ENCODE peak calls at places on chromosome 7, in six cellular contexts. Q is tibial nerve, X is transverse colon, G is stomach, W is HepG2, M is GM12878. Y is an unnamed sample.

GRCh38 chr7:158685727-158686126 is 18.9 kb downstream of the NCAPG2 start:
- DNase-seq in Q (no peak), X (no peak), G (no peak), W (no peak), M (no peak), Y (no peak)

GRCh38 chr7:45171946-45172345 is 14.4 kb downstream of the RAMP3 start:
- DNase-seq in Q (no peak), X (no peak), G (no peak), W (no peak), M (no peak), Y (peak; percentile 8)

GRCh38 chr7:40882071-40882658 is 747.4 kb downstream of the SUGCT start:
- DNase-seq in Q (no peak), X (no peak), G (no peak), W (no peak), M (no peak), Y (no peak)

GRCh38 chr7:116628971-116629586 is 42.9 kb upstream of the MET start:
- DNase-seq in Q (peak; percentile 20), X (peak; percentile 42), G (peak; percentile 67), W (no peak), M (no peak), Y (no peak)

GRCh38 chr7:40986351-40986873 is 716.5 kb downstream of the INHBA start:
- DNase-seq in Q (no peak), X (no peak), G (no peak), W (no peak), M (no peak), Y (no peak)

GRCh38 chr7:69173341-69173740 is 424.9 kb upstream of the AUTS2 start:
- DNase-seq in Q (no peak), X (no peak), G (no peak), W (no peak), M (no peak), Y (no peak)

GRCh38 chr7:77265666-77266065 is 66.0 kb upstream of the FGL2 start:
- DNase-seq in Q (no peak), X (no peak), G (no peak), W (no peak), M (no peak), Y (no peak)

GRCh38 chr7:20220293-20220755 is 3.1 kb upstream of the MACC1 start:
- DNase-seq in Q (no peak), X (no peak), G (no peak), W (no peak), M (no peak), Y (no peak)

GRCh38 chr7:16529697-16530096 is 3.1 kb downstream of the LRRC72 start:
- DNase-seq in Q (no peak), X (no peak), G (no peak), W (no peak), M (no peak), Y (no peak)

GRCh38 chr7:3259711-3260424 is 41.2 kb upstream of the SDK1 start:
- DNase-seq in Q (no peak), X (no peak), G (no peak), W (no peak), M (no peak), Y (no peak)

GRCh38 chr7:54831046-54831643 is 72.1 kb upstream of the SEC61G start:
- DNase-seq in Q (no peak), X (no peak), G (no peak), W (no peak), M (no peak), Y (no peak)

GRCh38 chr7:2912684-2913439 is 68.8 kb upstream of the GNA12 start:
- DNase-seq in Q (no peak), X (no peak), G (no peak), W (no peak), M (no peak), Y (no peak)

GRCh38 chr7:7201583-7202374 is 19.4 kb downstream of the C1GALT1 start:
- DNase-seq in Q (no peak), X (peak; percentile 63), G (peak; percentile 70), W (no peak), M (peak; percentile 48), Y (no peak)

GRCh38 chr7:64879097-64879730 is 23.9 kb upstream of the ZNF273 start:
- DNase-seq in Q (peak; percentile 2), X (no peak), G (peak; percentile 15), W (no peak), M (no peak), Y (peak; percentile 54)

GRCh38 chr7:159141660-159142059 is 3.0 kb downstream of the VIPR2 start:
- DNase-seq in Q (no peak), X (no peak), G (no peak), W (no peak), M (no peak), Y (no peak)

GRCh38 chr7:30645661-30646060 is 36.6 kb downstream of the CRHR2 start:
- DNase-seq in Q (no peak), X (no peak), G (no peak), W (no peak), M (no peak), Y (no peak)

GRCh38 chr7:90624128-90624980 is 28.2 kb downstream of the CDK14 start:
- DNase-seq in Q (no peak), X (no peak), G (no peak), W (no peak), M (no peak), Y (no peak)

GRCh38 chr7:116524221-116524608 is 621 bp upstream of the CAV1 start:
- DNase-seq in Q (no peak), X (no peak), G (no peak), W (no peak), M (no peak), Y (no peak)

GRCh38 chr7:103915958-103916357 is 73.5 kb downstream of the RELN start:
- DNase-seq in Q (no peak), X (no peak), G (no peak), W (no peak), M (no peak), Y (no peak)

DNA sequence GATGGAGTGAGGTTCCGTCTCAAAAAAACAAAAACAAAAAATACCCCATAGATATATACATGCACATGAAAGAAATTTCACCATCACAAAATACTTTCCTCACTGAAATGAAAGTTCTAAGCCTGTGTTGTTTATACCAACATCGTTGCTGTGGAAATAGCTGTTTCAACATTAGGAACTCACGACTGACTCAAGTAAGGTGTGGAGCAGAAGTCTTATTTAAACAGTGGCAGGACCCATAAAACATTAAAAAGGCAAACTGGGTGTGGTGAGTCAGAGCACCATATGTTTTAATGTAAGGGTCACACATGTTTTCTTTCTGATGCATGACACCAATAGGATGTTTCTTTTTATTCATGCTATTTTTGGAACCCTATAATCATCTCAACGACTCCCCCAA is 48.3 kb downstream of the BAIAP2L1 start:
- DNase-seq in Q (no peak), X (no peak), G (no peak), W (no peak), M (no peak), Y (no peak)
- TF ChIP-seq EP300 in Q (no peak), X (peak; percentile 22), G (no peak), W (no peak), M (no peak), Y (no peak)

GRCh38 chr7:139075031-139075652 is 34.4 kb downstream of the ZC3HAV1 start:
- DNase-seq in Q (peak; percentile 90), X (peak; percentile 66), G (peak; percentile 65), W (peak; percentile 68), M (peak; percentile 45), Y (peak; percentile 83)
- H3K4me3 ChIP-seq in Q (no peak overlapping the region), X (no peak overlapping the region), G (no peak overlapping the region), W (no peak overlapping the region), M (no peak overlapping the region), Y (no peak overlapping the region)

GRCh38 chr7:132705146-132705545 is 128.9 kb upstream of the PLXNA4 start:
- DNase-seq in Q (no peak), X (no peak), G (no peak), W (no peak), M (no peak), Y (no peak)
- TF ChIP-seq EP300 in Q (no peak), X (no peak), G (no peak), W (no peak), M (no peak), Y (no peak)

GRCh38 chr7:155363852-155364600 is 66.3 kb downstream of the INSIG1 start:
- DNase-seq in Q (no peak), X (no peak), G (no peak), W (no peak), M (no peak), Y (peak; percentile 37)
- H3K4me3 ChIP-seq in Q (no peak overlapping the region), X (no peak overlapping the region), G (no peak overlapping the region), W (no peak overlapping the region), M (no peak overlapping the region), Y (no peak overlapping the region)

DNA sequence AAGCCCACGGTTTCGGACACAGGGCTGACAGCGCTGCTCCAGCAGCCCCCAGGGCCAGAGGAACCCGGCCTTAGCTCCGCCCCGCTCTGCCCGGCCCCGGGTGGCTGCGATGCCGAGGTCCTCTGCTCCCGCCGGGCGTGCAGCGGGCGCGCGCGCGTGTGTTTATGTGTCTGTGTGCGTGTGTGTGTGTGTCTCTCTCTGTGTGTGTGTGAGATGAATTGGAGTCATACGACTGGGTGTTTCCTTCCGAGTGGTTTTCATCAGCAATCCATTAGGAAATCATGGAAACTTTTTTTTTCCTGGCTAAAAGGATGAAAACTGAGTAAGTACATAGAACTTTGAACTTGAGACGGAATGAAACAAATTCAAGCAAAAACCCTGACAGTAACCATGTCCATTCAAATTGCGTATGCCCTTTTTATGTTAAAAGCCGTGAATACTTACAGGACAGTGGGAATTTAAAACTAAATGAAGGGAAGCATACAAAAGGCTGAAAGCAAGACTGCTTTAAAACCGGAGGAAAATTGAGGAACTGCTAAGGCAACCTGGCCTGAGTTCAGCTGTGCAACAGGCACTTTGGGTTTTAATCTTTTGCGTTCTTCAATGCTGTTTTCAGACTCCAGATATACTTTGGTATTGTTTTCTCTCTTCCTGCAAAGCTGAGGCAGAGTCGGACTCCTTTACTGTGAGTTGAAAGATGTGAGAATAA is at the start of gene CPED1:
- DNase-seq in Q (peak; percentile 82), X (peak; percentile 73), G (peak; percentile 60), W (peak; percentile 20), M (no peak), Y (peak; percentile 85)
- TF ChIP-seq EP300 in Q (no peak), X (no peak), G (no peak), W (no peak), M (no peak), Y (no peak)

GRCh38 chr7:52961084-52961483 is 74.3 kb upstream of the POM121L12 start:
- DNase-seq in Q (no peak), X (no peak), G (no peak), W (no peak), M (no peak), Y (no peak)

GRCh38 chr7:52959878-52960660 is 75.4 kb upstream of the POM121L12 start:
- DNase-seq in Q (no peak), X (no peak), G (no peak), W (no peak), M (no peak), Y (no peak)

GRCh38 chr7:52956379-52956915 is 79.0 kb upstream of the POM121L12 start:
- DNase-seq in Q (no peak), X (no peak), G (no peak), W (no peak), M (no peak), Y (no peak)

GRCh38 chr7:52959336-52959735 is 76.1 kb upstream of the POM121L12 start:
- DNase-seq in Q (no peak), X (no peak), G (no peak), W (no peak), M (no peak), Y (no peak)

DNA sequence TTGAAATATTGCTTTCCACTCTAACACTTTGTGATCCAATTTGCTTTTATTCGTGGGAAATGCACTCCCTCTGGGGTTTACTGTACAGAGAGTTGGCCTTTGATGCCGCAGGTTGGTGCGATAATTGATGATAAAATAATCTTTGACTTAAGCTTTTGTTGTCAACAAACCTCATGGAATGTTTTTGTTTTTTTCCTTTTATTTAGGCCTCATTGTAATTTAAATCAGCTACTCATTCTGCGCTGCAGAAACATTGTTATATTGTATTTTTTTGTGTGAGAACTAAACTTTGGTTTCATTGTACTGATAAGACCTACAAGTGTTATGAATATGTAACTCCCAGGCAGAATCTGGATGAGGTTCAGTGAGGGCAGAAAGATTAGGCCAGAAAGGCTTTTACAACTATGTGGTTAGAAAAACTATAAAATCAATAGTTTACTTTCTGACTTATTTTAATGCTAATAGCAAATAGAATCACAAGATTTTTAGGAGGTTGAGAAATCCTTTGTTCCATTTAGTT is 76.8 kb upstream of the POM121L12 start:
- DNase-seq in Q (no peak), X (no peak), G (no peak), W (no peak), M (no peak), Y (no peak)
- H3K4me3 ChIP-seq in Q (no peak overlapping the region), X (no peak overlapping the region), G (no peak overlapping the region), W (no peak overlapping the region), M (no peak overlapping the region), Y (no peak overlapping the region)